ENCODE peak calls at places on chromosome 20, in four cellular contexts. L, R, X and S are unnamed samples.

GRCh38 chr20:33829636-33830035 is 18.5 kb downstream of the CHMP4B start:
- DNase-seq in L (no peak), R (no peak), X (no peak), S (no peak)

GRCh38 chr20:53847118-53847842 is 223.1 kb downstream of the BCAS1 start:
- DNase-seq in L (no peak), R (no peak), X (no peak), S (no peak)

GRCh38 chr20:63295846-63296245 is 2.9 kb downstream of the COL20A1 start:
- DNase-seq in L (no peak), R (no peak), X (no peak), S (no peak)

GRCh38 chr20:46772901-46773300 is 63.5 kb downstream of the SLC2A10 start:
- DNase-seq in L (peak), R (no peak), X (no peak), S (no peak)

GRCh38 chr20:62523473-62524203 is 47.8 kb upstream of the GATA5 start:
- DNase-seq in L (peak), R (no peak), X (peak), S (no peak)

GRCh38 chr20:33005132-33005566 is 916 bp upstream of the SUN5 start:
- DNase-seq in L (peak), R (no peak), X (no peak), S (peak)

GRCh38 chr20:23061713-23062561 is 12.5 kb upstream of the THBD start:
- DNase-seq in L (peak), R (peak), X (no peak), S (peak)

GRCh38 chr20:25306991-25307903 is 59.4 kb downstream of the PYGB start:
- DNase-seq in L (no peak), R (no peak), X (no peak), S (no peak)

GRCh38 chr20:58048096-58048702 is 180.3 kb downstream of the ANKRD60 start:
- DNase-seq in L (peak), R (peak), X (no peak), S (peak)

GRCh38 chr20:58306421-58307261 is 2.9 kb upstream of the RAB22A start:
- DNase-seq in L (peak), R (peak), X (no peak), S (peak)

GRCh38 chr20:24948939-24949679 is at the start of gene CST7:
- DNase-seq in L (no peak), R (no peak), X (no peak), S (no peak)

GRCh38 chr20:19943021-19943659 is 74.0 kb upstream of the NAA20 start:
- DNase-seq in L (no peak), R (no peak), X (no peak), S (no peak)

GRCh38 chr20:12570371-12570770 is 438.4 kb upstream of the SPTLC3 start:
- DNase-seq in L (peak), R (peak), X (peak), S (no peak)

GRCh38 chr20:38108438-38109024 is 56.5 kb downstream of the TGM2 start:
- DNase-seq in L (no peak), R (no peak), X (peak), S (peak)

GRCh38 chr20:40111282-40111681 is 577.8 kb downstream of the MAFB start:
- DNase-seq in L (no peak), R (no peak), X (no peak), S (no peak)

GRCh38 chr20:47749367-47749766 is 35.9 kb downstream of the SULF2 start:
- DNase-seq in L (no peak), R (no peak), X (peak), S (no peak)

GRCh38 chr20:64049060-64049886 is at the start of gene SOX18:
- DNase-seq in L (no peak), R (no peak), X (peak), S (peak)

GRCh38 chr20:34037121-34037520 is 43.4 kb downstream of the RALY start:
- DNase-seq in L (no peak), R (no peak), X (no peak), S (no peak)

GRCh38 chr20:44720617-44720993 is 5.4 kb downstream of the CCN5 start:
- DNase-seq in L (no peak), R (peak), X (peak), S (peak)
- TF ChIP-seq USF2 in L (no peak), R (peak), X (no peak), S (no peak)

GRCh38 chr20:35129647-35130069 is 17.5 kb downstream of the EDEM2 start:
- DNase-seq in L (peak), R (no peak), X (no peak), S (peak)
- TF ChIP-seq RAD21 in L (no peak), R (no peak), X (no peak), S (no peak)

DNA sequence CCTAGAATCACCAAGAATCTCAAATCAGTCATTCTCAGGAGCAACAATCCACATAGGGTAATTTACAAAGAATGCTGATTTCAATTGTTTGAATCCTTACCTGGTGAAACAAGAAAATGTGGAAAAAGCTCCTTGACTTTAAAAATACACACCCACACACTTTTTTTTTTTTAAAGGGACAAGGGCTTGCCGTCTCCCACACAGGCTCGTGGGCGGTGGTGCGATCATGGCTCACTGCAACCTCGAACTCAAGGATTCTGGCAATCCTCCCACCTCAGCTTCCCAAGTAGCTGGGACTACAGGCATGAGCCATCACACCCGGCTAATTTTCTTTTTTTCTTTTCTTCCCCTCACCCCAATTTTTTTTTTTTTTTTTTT is 30.7 kb downstream of the PARD6B start:
- DNase-seq in L (no peak), R (no peak), X (no peak), S (peak)
- TF ChIP-seq USF2 in L (no peak), R (no peak), X (no peak), S (no peak)

GRCh38 chr20:52104546-52105044 is 87.0 kb downstream of the ZFP64 start:
- DNase-seq in L (no peak), R (no peak), X (peak), S (peak)
- TF ChIP-seq RAD21 in L (no peak), R (no peak), X (no peak), S (no peak)

GRCh38 chr20:7090753-7091310 is 323.3 kb downstream of the BMP2 start:
- DNase-seq in L (no peak), R (no peak), X (no peak), S (no peak)

GRCh38 chr20:7090001-7090400 is 322.5 kb downstream of the BMP2 start:
- DNase-seq in L (no peak), R (no peak), X (no peak), S (no peak)

GRCh38 chr20:7091655-7092054 is 324.2 kb downstream of the BMP2 start:
- DNase-seq in L (no peak), R (no peak), X (no peak), S (no peak)

DNA sequence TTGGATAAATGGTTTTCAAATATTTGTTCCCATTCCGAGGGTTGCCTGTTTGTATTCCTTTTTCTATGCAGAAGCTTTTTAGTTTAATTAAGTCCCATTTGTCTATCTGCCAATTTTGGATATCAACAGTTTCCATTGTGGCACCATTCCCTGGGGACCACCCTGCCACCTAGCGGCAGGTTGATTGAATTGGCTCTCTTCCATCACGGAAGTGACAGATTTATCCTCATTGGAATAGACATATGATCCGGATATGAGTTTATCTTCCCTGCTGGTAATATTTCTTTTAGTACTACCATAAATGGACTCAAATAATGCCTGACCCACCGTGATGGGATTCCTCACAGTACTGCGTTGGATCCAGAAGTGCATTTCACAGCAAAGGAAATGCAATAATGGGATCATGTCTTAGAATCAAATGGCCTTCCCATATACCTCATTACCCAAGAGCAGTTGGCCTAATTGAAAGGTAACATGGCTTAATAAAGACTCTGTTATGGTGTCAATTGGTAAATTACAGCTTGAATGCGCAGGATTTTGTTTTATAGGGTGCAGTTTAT is 327.0 kb downstream of the BMP2 start:
- DNase-seq in L (peak), R (peak), X (peak), S (peak)
- TF ChIP-seq USF2 in L (no peak), R (no peak), X (no peak), S (no peak)